ENCODE peak calls at places on chromosomes 6 and 20, in seven cellular contexts. O, F, L, C, H, X and P are unnamed samples.

GRCh38 chr6:73134588-73134987 is 90.7 kb downstream of the KHDC1L start:
- DNase-seq in L (peak), X (peak), O (peak), C (peak), F (no peak), H (no peak), P (no peak)

GRCh38 chr6:169229611-169230321 is 23.9 kb downstream of the THBS2 start:
- DNase-seq in F (peak), H (no peak), X (no peak), C (no peak), O (peak), L (no peak), P (no peak)

GRCh38 chr20:56171087-56172012 is 77.2 kb upstream of the MC3R start:
- DNase-seq in L (no peak), F (no peak), X (no peak), O (no peak), C (no peak), H (no peak), P (peak)

GRCh38 chr6:126170875-126171489 is 168.9 kb upstream of the CENPW start:
- DNase-seq in X (no peak), H (no peak), O (peak), L (no peak), C (no peak), F (no peak), P (no peak)

GRCh38 chr20:46401478-46401860 is 4.9 kb downstream of the ELMO2 start:
- DNase-seq in F (no peak), L (no peak), H (no peak), C (no peak), X (no peak), O (no peak), P (no peak)

GRCh38 chr6:16477367-16478149 is 239.2 kb downstream of the GMPR start:
- DNase-seq in C (peak), L (no peak), H (no peak), X (no peak), O (no peak), F (no peak), P (no peak)

GRCh38 chr20:12394786-12395185 is 477.1 kb downstream of the BTBD3 start:
- DNase-seq in L (no peak), F (no peak), H (no peak), O (no peak), C (no peak), X (no peak), P (no peak)

GRCh38 chr20:13510837-13511488 is 127.8 kb downstream of the TASP1 start:
- DNase-seq in O (peak), H (no peak), L (no peak), F (peak), X (no peak), C (no peak), P (no peak)

GRCh38 chr6:29763491-29764289 is 40.5 kb downstream of the HLA-F start:
- DNase-seq in L (no peak), F (no peak), C (no peak), X (no peak), O (peak), H (peak), P (peak)

GRCh38 chr20:49276895-49277785 is 717 bp downstream of the ZNFX1 start:
- DNase-seq in L (no peak), F (peak), O (no peak), X (peak), C (peak), H (no peak), P (no peak)

GRCh38 chr6:53109612-53110011 is 39.0 kb downstream of the GCM1 start:
- DNase-seq in X (no peak), O (no peak), F (no peak), L (no peak), H (no peak), C (no peak), P (no peak)

GRCh38 chr6:152605342-152605741 is 31.8 kb downstream of the SYNE1 start:
- DNase-seq in F (no peak), L (no peak), C (no peak), O (peak), X (no peak), H (no peak), P (no peak)

GRCh38 chr6:157823523-157824370 is 701 bp downstream of the SNX9 start:
- DNase-seq in H (peak), C (peak), F (peak), L (peak), O (peak), X (peak), P (peak)

GRCh38 chr6:118980063-118980462 is 45.1 kb upstream of the MCM9 start:
- DNase-seq in F (peak), C (no peak), O (peak), L (no peak), H (no peak), X (no peak), P (no peak)

GRCh38 chr6:129730477-129731165 is 20.6 kb upstream of the ARHGAP18 start:
- DNase-seq in C (no peak), F (no peak), L (no peak), X (no peak), H (no peak), O (peak), P (peak)

GRCh38 chr6:3438190-3439167 is 18.4 kb downstream of the SLC22A23 start:
- DNase-seq in L (no peak), F (no peak), C (no peak), O (peak), X (peak), H (no peak), P (no peak)

GRCh38 chr6:162151050-162151658 is 576.4 kb downstream of the PRKN start:
- DNase-seq in L (no peak), F (no peak), C (no peak), X (no peak), O (peak), H (no peak), P (no peak)

GRCh38 chr20:7695622-7696021 is 244.6 kb downstream of the HAO1 start:
- DNase-seq in L (no peak), O (peak), H (no peak), C (no peak), X (no peak), F (no peak), P (no peak)

GRCh38 chr6:127347188-127347587 is 3.8 kb upstream of the ECHDC1 start:
- DNase-seq in O (peak), H (no peak), F (no peak), L (no peak), C (no peak), X (no peak), P (no peak)

GRCh38 chr20:57570145-57570850 is 9.4 kb downstream of the PCK1 start:
- DNase-seq in C (no peak), H (no peak), X (no peak), O (no peak), L (no peak), F (no peak), P (no peak)

GRCh38 chr6:112574190-112574589 is 227.1 kb downstream of the RFPL4B start:
- DNase-seq in F (no peak), L (no peak), X (no peak), C (no peak), O (no peak), H (no peak), P (no peak)

GRCh38 chr6:32116674-32117073 is 7.5 kb upstream of the TNXB start:
- DNase-seq in X (no peak), H (no peak), L (peak), F (no peak), C (no peak), O (no peak), P (no peak)

GRCh38 chr6:131954775-131955107 is 3.6 kb upstream of the CCN2 start:
- DNase-seq in O (peak), L (no peak), F (peak), X (no peak), C (peak), H (peak), P (peak)

GRCh38 chr6:24522090-24522820 is 27.5 kb downstream of the ALDH5A1 start:
- DNase-seq in F (no peak), H (no peak), L (no peak), C (no peak), O (peak), X (peak), P (no peak)

GRCh38 chr6:158207452-158207788 is 39.3 kb downstream of the GTF2H5 start:
- DNase-seq in L (no peak), C (no peak), F (no peak), O (no peak), H (peak), X (no peak), P (peak)

GRCh38 chr20:35994994-35995453 is 26.6 kb downstream of the CNBD2 start:
- DNase-seq in L (peak), F (peak), O (peak), H (peak), C (peak), X (peak), P (peak)

GRCh38 chr6:113094781-113095180 is 747.7 kb downstream of the RFPL4B start:
- DNase-seq in L (no peak), X (no peak), O (peak), H (no peak), C (no peak), F (no peak), P (no peak)

GRCh38 chr6:48449002-48449401 is 338.0 kb upstream of the PTCHD4 start:
- DNase-seq in L (no peak), C (no peak), H (no peak), F (no peak), X (no peak), O (peak), P (no peak)

DNA sequence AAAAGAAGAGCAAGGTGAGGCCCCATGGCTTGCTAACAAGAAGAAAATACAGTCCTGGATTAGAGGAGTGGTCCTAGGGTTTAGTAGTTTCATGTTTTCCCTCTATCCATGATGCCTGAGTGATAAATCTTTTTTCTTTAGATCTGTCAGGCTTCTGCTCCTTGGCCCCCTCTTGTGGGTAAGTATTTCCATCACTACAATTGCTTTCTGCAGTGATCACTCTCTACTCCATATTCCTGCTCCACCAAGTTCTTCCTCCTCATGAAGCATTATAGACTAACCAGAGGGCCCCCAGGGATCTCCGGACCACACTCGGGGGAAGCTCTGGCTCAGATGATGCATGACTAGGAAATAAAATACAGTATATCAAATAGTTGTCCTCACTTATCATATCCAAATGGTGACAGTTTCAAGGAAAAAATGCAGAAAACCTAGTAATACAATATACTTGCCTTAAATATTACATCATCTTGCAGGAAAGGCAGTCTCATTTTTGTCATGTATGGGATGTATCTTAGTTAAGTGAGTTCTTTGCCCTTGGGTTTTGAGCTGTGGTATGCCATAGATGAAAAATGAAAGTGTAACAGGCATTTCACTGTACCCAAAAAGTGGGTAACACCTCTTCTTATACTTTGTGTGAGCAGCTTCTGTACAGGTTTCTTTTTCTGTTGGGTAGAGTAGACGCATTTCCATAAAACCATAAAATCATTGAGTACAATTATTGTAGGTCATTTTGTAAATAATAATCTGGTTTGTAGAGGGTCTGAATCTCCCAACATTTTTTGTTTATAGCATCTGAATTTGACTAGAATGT is 200.9 kb upstream of the EYA4 start:
- DNase-seq in H (peak), L (peak), F (no peak), O (peak), C (no peak), X (no peak), P (peak)
- TF ChIP-seq CTCF in H (peak), L (peak), F (no peak), O (peak), C (no peak), X (peak), P (no peak)

DNA sequence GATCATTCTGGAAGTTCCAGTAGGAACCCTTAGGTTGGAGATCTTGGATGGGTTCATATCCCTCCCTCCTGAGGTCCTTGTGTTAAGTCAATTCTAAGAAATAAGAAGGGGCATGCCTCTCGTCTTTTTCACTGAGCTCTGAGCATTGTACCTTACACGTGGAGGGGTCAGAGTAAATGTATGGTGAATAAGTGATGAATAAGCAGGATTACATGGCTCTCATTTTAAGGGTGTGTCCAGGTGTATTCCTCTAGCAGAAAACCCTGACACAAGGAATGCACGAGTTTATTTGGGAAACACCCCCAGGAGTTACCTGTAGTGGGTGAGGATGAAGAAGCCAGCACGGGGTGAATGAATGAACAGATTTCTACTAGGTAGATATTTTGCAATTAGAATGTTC is 400.2 kb downstream of the KIF16B start:
- DNase-seq in H (no peak), F (no peak), C (no peak), L (no peak), X (no peak), O (no peak), P (no peak)
- TF ChIP-seq CTCF in H (no peak), F (no peak), C (no peak), L (no peak), X (no peak), O (no peak), P (no peak)

DNA sequence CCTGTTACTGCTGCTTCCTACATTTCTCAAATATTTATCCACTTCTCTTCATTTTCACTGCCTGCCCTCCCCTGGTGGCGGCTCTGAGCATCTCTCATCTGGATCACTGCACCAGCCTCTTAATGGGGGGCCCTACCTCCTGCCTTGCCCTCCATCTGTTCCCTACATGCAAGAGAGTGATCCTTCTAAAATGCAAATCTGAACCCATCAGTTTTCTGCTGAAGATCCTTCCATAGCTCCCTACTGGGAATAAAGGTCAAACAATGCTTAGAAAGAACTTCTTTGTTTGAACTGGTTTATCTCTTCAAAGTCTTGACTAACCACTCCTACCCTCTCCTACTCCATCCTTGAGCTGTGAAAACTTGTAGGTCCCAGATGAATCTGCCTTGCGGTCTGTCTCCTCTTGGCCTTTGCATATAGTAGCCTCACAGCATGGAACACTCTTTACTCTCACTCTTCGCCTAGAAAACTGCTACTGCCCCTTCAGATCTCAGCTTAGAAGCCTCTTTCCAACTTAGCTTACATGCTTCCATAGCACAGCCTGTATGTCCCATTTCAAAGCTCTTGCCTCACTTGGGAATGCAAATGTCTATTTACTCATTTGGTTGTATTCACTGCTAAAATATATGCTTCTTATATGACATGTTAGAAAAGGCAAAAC is 119.3 kb downstream of the QRSL1 start:
- DNase-seq in L (no peak), X (no peak), O (no peak), H (no peak), F (no peak), C (no peak), P (no peak)
- TF ChIP-seq CTCF in L (peak), X (peak), O (no peak), H (no peak), F (no peak), C (no peak), P (no peak)

GRCh38 chr20:14619411-14619810 is 282.0 kb upstream of the FLRT3 start:
- DNase-seq in O (no peak), L (no peak), C (no peak), H (no peak), F (no peak), X (no peak), P (no peak)

GRCh38 chr20:14617123-14617522 is 279.7 kb upstream of the FLRT3 start:
- DNase-seq in C (no peak), H (no peak), X (no peak), L (no peak), O (peak), F (no peak), P (no peak)

GRCh38 chr20:14622796-14623195 is 285.4 kb upstream of the FLRT3 start:
- DNase-seq in C (no peak), O (peak), H (peak), L (no peak), X (no peak), F (no peak), P (peak)
- TF ChIP-seq CTCF in C (no peak), O (peak), H (no peak), L (no peak), X (no peak), F (no peak), P (no peak)

GRCh38 chr20:62451156-62451767 is 23.9 kb upstream of the RBBP8NL start:
- DNase-seq in F (no peak), L (no peak), X (no peak), C (no peak), O (no peak), H (no peak), P (no peak)

GRCh38 chr20:62448788-62449187 is 21.4 kb upstream of the RBBP8NL start:
- DNase-seq in F (no peak), O (no peak), C (no peak), H (no peak), L (peak), X (no peak), P (no peak)

GRCh38 chr20:62448038-62448437 is 20.7 kb upstream of the RBBP8NL start:
- DNase-seq in F (no peak), H (no peak), L (no peak), O (no peak), C (no peak), X (no peak), P (no peak)

GRCh38 chr20:62451970-62452369 is 23.8 kb downstream of the GATA5 start:
- DNase-seq in H (no peak), O (no peak), F (no peak), X (no peak), C (no peak), L (no peak), P (no peak)

GRCh38 chr20:62449951-62450815 is 22.8 kb upstream of the RBBP8NL start:
- DNase-seq in H (no peak), F (no peak), X (no peak), O (no peak), C (no peak), L (no peak), P (no peak)
- TF ChIP-seq CTCF in H (peak), F (no peak), X (no peak), O (no peak), C (no peak), L (no peak), P (no peak)

GRCh38 chr20:64256282-64256947 is 867 bp downstream of the PCMTD2 start:
- DNase-seq in F (no peak), O (no peak), L (no peak), C (no peak), H (no peak), X (no peak), P (peak)

GRCh38 chr20:64257107-64257757 is 1.7 kb downstream of the PCMTD2 start:
- DNase-seq in L (no peak), F (no peak), X (no peak), C (no peak), H (no peak), O (no peak), P (no peak)

GRCh38 chr20:64254156-64254555 is 1.4 kb upstream of the PCMTD2 start:
- DNase-seq in O (no peak), F (no peak), L (no peak), H (no peak), C (no peak), X (no peak), P (no peak)

GRCh38 chr20:64254571-64255360 is 782 bp upstream of the PCMTD2 start:
- DNase-seq in L (no peak), F (no peak), X (no peak), C (no peak), O (peak), H (no peak), P (no peak)

GRCh38 chr20:64255361-64256281 is at the start of gene PCMTD2:
- DNase-seq in X (peak), L (peak), C (peak), H (peak), O (peak), F (peak), P (peak)
- TF ChIP-seq CTCF in X (no peak), L (peak), C (no peak), H (peak), O (no peak), F (peak), P (no peak)

GRCh38 chr6:34226066-34226465 is 10.6 kb upstream of the HMGA1 start:
- DNase-seq in L (no peak), O (no peak), H (no peak), C (no peak), F (no peak), X (no peak), P (no peak)

GRCh38 chr6:34223964-34224940 is 12.4 kb upstream of the HMGA1 start:
- DNase-seq in X (peak), L (peak), F (peak), O (peak), C (peak), H (peak), P (peak)

GRCh38 chr6:34226731-34227586 is 9.7 kb upstream of the HMGA1 start:
- DNase-seq in O (no peak), H (no peak), F (no peak), C (no peak), L (no peak), X (no peak), P (no peak)

GRCh38 chr6:34223381-34223963 is 13.2 kb upstream of the HMGA1 start:
- DNase-seq in X (no peak), H (no peak), F (no peak), C (peak), L (no peak), O (no peak), P (no peak)

GRCh38 chr6:34225551-34225950 is 11.1 kb upstream of the HMGA1 start:
- DNase-seq in O (no peak), H (no peak), C (no peak), F (no peak), L (no peak), X (no peak), P (no peak)
- TF ChIP-seq CTCF in O (no peak), H (no peak), C (no peak), F (no peak), L (no peak), X (no peak), P (no peak)